ENCODE peak calls at places on chromosomes 13 and 19, in four cellular contexts. A is psoas muscle, R is IMR-90, M is tibial artery. U is an unnamed sample.

GRCh38 chr19:19538077-19538764 is at the start of gene CILP2:
- DNase-seq in R (no peak), M (peak; percentile 26), A (peak; percentile 61), U (peak; percentile 48)

GRCh38 chr13:76455960-76456359 is 430.2 kb downstream of the KCTD12 start:
- DNase-seq in A (no peak), R (peak; percentile 78), M (no peak), U (no peak)

GRCh38 chr13:96792736-96793444 is 201.4 kb downstream of the OXGR1 start:
- DNase-seq in M (no peak), A (no peak), R (no peak), U (no peak)

GRCh38 chr13:44244288-44244687 is 129.3 kb upstream of the SERP2 start:
- DNase-seq in M (no peak), A (no peak), R (peak; percentile 81), U (no peak)

GRCh38 chr13:33514362-33514761 is 228.8 kb upstream of the STARD13 start:
- DNase-seq in M (no peak), A (no peak), R (no peak), U (no peak)

GRCh38 chr13:112205990-112206389 is 139.0 kb downstream of the SOX1 start:
- DNase-seq in R (no peak), A (no peak), M (no peak), U (no peak)

GRCh38 chr13:112719016-112719415 is 29.2 kb downstream of the ATP11A start:
- DNase-seq in A (peak; percentile 27), M (peak; percentile 5), R (peak; percentile 61), U (no peak)

GRCh38 chr13:101552797-101553196 is 100.3 kb downstream of the ITGBL1 start:
- DNase-seq in A (no peak), R (peak; percentile 55), M (no peak), U (no peak)

GRCh38 chr13:101121608-101122007 is 294.7 kb downstream of the NALCN start:
- DNase-seq in A (no peak), M (no peak), R (no peak), U (no peak)

GRCh38 chr13:31282741-31283455 is 83.1 kb downstream of the B3GLCT start:
- DNase-seq in M (no peak), A (no peak), R (no peak), U (no peak)

DNA sequence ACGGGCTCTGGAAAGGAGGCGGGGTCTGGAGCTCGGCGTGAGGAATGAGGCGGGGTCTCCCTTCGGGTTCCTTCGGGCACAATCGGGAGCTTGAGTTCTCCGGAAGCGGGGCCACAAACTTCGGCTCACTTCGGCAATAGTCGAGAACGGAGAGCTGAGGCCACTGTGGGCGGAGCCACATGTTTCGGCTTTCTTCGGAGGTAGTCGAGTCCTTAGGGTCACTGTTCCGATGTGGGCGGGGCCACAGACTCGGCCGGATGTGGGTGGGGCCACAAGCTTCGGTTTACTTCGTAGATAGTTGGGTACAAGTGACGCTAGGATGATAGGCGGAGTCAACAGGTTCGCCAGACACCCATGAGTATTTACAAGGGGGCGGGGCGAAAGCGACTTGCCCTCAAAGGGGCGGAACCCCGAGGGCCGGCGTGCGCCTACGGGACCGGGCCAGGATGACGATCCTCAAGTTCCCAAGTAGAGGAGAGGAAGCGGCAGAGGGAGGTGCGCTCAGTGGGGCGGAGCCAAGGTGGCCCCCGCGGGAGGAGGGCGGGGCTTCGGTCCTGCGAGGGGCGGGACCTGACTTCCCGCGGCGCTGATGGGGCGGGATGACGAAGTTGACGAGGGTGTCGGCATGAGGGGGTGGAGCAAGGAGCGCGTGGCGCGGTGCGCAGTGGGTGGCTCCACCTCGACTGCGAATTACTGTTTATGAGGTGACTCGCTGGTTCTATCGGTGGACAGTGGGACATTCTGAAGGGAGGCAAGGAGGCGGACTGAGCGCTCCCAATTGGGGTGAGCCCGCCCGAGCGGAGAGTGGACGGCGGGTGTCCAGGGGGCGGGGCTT is 505 bp upstream of the MBOAT7 start:
- DNase-seq in A (peak; percentile 100), M (peak; percentile 100), R (peak; percentile 100), U (peak; percentile 100)
- H3K4me3 ChIP-seq in A (peak overlapping the region; percentile 75), M (peak overlapping the region; percentile 82), R (peak overlapping the region; percentile 70), U (peak overlapping the region; percentile 81)

DNA sequence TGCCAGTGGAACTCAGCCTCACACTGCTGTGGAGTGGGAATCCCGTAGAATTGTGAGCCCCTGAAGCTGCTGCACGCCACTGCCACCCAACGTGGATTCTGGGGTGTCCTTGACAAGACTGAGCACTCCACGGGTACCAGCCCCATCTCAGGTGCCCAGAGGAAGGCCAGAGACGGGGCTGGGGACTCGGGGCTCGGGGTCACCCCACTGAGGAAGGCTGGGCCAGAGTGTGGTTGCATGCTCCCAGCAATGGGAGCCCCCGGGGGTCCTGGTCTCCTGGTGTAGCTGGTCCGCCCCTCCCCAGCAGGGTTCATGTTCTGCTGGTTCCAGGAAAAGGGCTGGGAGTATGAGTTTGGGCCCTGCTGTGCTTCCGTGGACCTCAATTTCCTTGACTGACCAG is 15.2 kb downstream of the DAPK3 start:
- DNase-seq in R (no peak), A (no peak), M (no peak), U (no peak)
- H3K27ac ChIP-seq in R (no peak overlapping the region), A (peak overlapping the region; percentile 99), M (peak overlapping the region; percentile 4), U (no peak overlapping the region)

DNA sequence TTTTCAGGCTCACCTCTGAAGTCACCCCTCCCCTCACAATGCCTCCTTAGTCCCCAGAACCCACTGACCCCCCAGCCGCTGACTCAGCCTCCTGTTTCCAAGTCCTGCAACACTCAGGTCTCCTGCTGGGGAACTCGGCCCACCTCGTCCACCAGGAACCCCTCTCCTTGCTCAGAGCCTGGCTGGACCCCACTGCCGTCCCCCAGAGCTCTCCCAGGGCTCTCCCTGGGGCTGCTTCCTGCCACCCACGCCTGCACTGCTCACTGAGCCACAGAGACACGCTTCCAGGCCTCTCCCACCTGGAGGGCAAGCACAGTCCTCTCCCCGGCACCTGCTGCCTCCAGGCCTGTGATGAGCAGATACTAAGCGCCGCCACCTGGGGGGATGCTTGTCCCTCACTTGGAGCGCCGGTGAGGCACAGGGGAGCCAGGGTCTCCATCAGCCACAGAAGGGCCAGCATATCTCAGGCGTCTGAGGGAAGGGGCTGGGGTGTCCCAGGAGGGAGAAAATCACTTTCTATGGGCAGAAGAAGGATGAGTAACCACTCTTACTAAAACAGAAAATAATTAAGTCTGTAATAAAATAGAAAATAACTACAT is 53.8 kb downstream of the KLF2 start:
- DNase-seq in R (no peak), A (peak; percentile 43), M (no peak), U (no peak)
- H3K4me1 ChIP-seq in R (peaks cover 8% of the 10 kb centered on the region), A (peaks cover 22% of the 10 kb centered on the region), M (peaks cover 26% of the 10 kb centered on the region), U (peaks cover 53% of the 10 kb centered on the region)

GRCh38 chr19:51064534-51065220 is at the start of gene KLK13:
- DNase-seq in M (no peak), A (no peak), R (no peak), U (peak; percentile 60)
- H3K4me3 ChIP-seq in M (no peak within 1 kb of the TSS), A (no peak within 1 kb of the TSS), R (peak within 1 kb of the TSS; percentile 14), U (peak within 1 kb of the TSS; percentile 44)

GRCh38 chr19:3547301-3547731 is 8.3 kb downstream of the TEKTIP1 start:
- DNase-seq in A (no peak), R (no peak), M (no peak), U (no peak)

GRCh38 chr19:3547767-3548282 is 8.9 kb downstream of the TEKTIP1 start:
- DNase-seq in A (no peak), R (no peak), M (no peak), U (no peak)

GRCh38 chr19:3549816-3550215 is 7.6 kb downstream of the MFSD12 start:
- DNase-seq in A (no peak), M (no peak), R (no peak), U (no peak)

GRCh38 chr19:3546119-3546518 is 7.1 kb downstream of the TEKTIP1 start:
- DNase-seq in A (no peak), R (no peak), M (no peak), U (no peak)

DNA sequence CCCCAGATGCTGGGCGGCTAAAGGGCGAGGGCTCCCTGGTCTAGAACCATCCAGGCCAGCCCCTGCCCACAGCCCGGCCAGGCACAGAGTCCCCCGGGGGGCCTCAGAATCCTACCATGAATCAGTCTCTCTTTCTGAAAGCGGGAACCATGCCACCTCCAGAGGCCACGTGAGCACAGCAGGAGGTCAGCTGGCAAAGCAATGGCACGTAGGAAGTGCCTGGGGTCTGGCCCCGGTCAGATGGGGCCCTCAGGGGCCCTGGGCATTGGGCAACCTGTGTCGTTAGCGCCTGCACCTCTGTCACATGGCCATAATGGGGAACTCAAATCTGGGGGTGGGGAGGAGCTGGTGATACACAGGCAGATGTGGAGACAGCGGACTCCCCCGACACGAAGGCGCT is 8.8 kb downstream of the MFSD12 start:
- DNase-seq in M (no peak), A (no peak), R (no peak), U (no peak)
- H3K27ac ChIP-seq in M (no peak overlapping the region), A (no peak overlapping the region), R (no peak overlapping the region), U (no peak overlapping the region)

GRCh38 chr19:38731654-38732301 is 12.5 kb downstream of the CAPN12 start:
- DNase-seq in M (no peak), A (no peak), R (no peak), U (no peak)
- H3K4me1 ChIP-seq in M (peaks cover 56% of the 10 kb centered on the region), A (peaks cover 8% of the 10 kb centered on the region), R (peaks cover 14% of the 10 kb centered on the region), U (peaks cover 63% of the 10 kb centered on the region)

DNA sequence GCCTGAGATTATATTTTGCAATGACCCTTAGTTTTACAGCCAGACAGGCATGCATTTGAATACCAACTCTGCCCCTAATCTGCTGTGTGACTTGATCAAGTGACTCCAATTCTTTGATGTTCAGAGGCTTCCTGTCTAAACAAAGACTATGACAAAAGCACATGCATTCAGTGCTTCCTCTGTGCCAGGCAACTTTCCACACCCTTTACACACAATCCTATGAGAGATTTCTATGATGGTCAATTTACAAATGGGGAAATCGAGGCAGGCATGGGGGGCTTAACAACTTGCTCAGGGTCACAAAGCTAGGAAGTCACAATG is 3.7 kb upstream of the LYPD3 start:
- DNase-seq in A (no peak), R (no peak), M (no peak), U (no peak)
- H3K4me3 ChIP-seq in A (no peak overlapping the region), R (no peak overlapping the region), M (no peak overlapping the region), U (no peak overlapping the region)

DNA sequence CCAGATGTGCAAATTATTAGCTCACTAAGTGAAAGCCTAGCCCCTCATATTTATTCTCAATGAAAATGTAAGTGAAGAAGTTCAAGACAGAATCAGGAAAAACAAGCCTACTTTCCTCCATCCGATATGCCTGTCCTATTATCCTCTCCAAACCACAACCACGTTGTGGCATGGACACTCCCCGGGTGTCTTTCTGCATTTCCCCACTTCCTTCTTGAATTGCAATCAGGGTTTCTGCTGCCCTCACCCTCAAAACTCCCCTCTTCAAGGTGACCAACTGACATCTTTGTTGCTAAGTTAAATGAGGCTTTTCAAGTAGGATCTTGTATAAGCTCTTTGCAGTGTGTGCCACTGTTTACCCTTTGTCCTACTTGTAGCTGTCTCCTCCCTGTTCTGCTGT is 11.8 kb downstream of the SLC25A30 start:
- DNase-seq in M (no peak), A (no peak), R (no peak), U (no peak)
- H3K27ac ChIP-seq in M (no peak overlapping the region), A (no peak overlapping the region), R (no peak overlapping the region), U (no peak overlapping the region)

GRCh38 chr13:20156711-20157110 is 4.1 kb downstream of the GJA3 start:
- DNase-seq in M (no peak), A (no peak), R (no peak), U (no peak)
- H3K4me1 ChIP-seq in M (peaks cover 19% of the 10 kb centered on the region), A (no peaks in the 10 kb centered on the region), R (no peaks in the 10 kb centered on the region), U (no peaks in the 10 kb centered on the region)